ENCODE peak calls at places on chromosomes 6 and 20, in eight cellular contexts. W is H54; Q is GM04504; G is stimulated activated CD4-positive, alpha-beta T cell treated with anti-CD3 and anti-CD28 coated beads, Interleukin-1b, Interleukin-23, amount 100 ng/mL, for 24 hours; H is activated T-helper 9 cell treated with anti-CD3 and anti-CD28 coated beads, Interleukin-2, amount 50 U/mL, for 16 hours; R is neural progenitor cell; Z is GDM1; P is substantia nigra. S is an unnamed sample.

GRCh38 chr20:60049601-60050000 is 91.4 kb downstream of the CDH26 start:
- DNase-seq in W (no peak), Q (no peak), G (no peak), H (no peak), R (no peak), Z (no peak), P (no peak), S (no peak)

GRCh38 chr6:142821860-142822259 is 123.1 kb downstream of the HIVEP2 start:
- DNase-seq in W (no peak), Q (no peak), G (no peak), H (no peak), R (no peak), Z (no peak), P (no peak), S (no peak)

GRCh38 chr6:14806101-14806500 is 439.8 kb upstream of the JARID2 start:
- DNase-seq in W (no peak), Q (no peak), G (no peak), H (no peak), R (no peak), Z (no peak), P (no peak), S (no peak)

GRCh38 chr6:98747960-98748359 is 86.4 kb upstream of the POU3F2 start:
- DNase-seq in W (no peak), Q (peak; percentile 50), G (no peak), H (no peak), R (no peak), Z (no peak), P (no peak), S (no peak)

GRCh38 chr6:34021839-34022190 is 124.1 kb downstream of the GRM4 start:
- DNase-seq in W (no peak), Q (no peak), G (no peak), H (no peak), R (no peak), Z (no peak), P (no peak), S (no peak)

GRCh38 chr6:156651438-156651837 is 125.7 kb upstream of the ARID1B start:
- DNase-seq in W (no peak), Q (no peak), G (no peak), H (no peak), R (no peak), Z (no peak), P (no peak), S (no peak)

GRCh38 chr6:143884161-143884560 is 19.9 kb downstream of the ZC2HC1B start:
- DNase-seq in W (no peak), Q (peak; percentile 32), G (no peak), H (no peak), R (no peak), Z (no peak), P (no peak), S (no peak)

GRCh38 chr20:57133926-57134650 is 132.4 kb downstream of the BMP7 start:
- DNase-seq in W (no peak), Q (peak; percentile 3), G (no peak), H (no peak), R (no peak), Z (no peak), P (no peak), S (no peak)

GRCh38 chr6:41966214-41966920 is 24.8 kb upstream of the CCND3 start:
- DNase-seq in W (no peak), Q (no peak), G (no peak), H (no peak), R (no peak), Z (no peak), P (no peak), S (no peak)

GRCh38 chr6:23306251-23306950 is 737.0 kb downstream of the HDGFL1 start:
- DNase-seq in W (no peak), Q (no peak), G (no peak), H (no peak), R (no peak), Z (no peak), P (no peak), S (no peak)

GRCh38 chr20:46688151-46689081 is 828 bp downstream of the TP53RK start:
- DNase-seq in W (no peak), Q (no peak), G (no peak), H (no peak), R (no peak), Z (no peak), P (no peak), S (no peak)

GRCh38 chr6:151506761-151507160 is 12.9 kb downstream of the CCDC170 start:
- DNase-seq in W (no peak), Q (no peak), G (no peak), H (no peak), R (no peak), Z (no peak), P (no peak), S (no peak)